ENCODE peak calls at places on chromosomes 3 and 15, in nine cellular contexts. One of them, this sample, is unnamed.

GRCh38 chr3:140152851-140153640 is 218.1 kb downstream of the CLSTN2 start:
- DNase-seq in left lung: no peak
- DNase-seq in sigmoid colon: no peak
- DNase-seq in upper lobe of right lung: no peak
- DNase-seq in ACHN: no peak
- DNase-seq in lower lobe of right lung: peak
- DNase-seq in GM12892: no peak
- DNase-seq in activated CD8-positive, alpha-beta memory T cell treated with anti-CD3 and anti-CD28 coated beads for 24 hours: no peak
- DNase-seq in C1 segment of cervical spinal cord: no peak
- DNase-seq in this sample: no peak

GRCh38 chr3:58659051-58659675 is 7.4 kb downstream of the FAM3D start:
- DNase-seq in sigmoid colon: peak
- DNase-seq in upper lobe of right lung: no peak
- DNase-seq in GM12892: no peak
- DNase-seq in activated CD8-positive, alpha-beta memory T cell treated with anti-CD3 and anti-CD28 coated beads for 24 hours: no peak
- DNase-seq in ACHN: peak
- DNase-seq in lower lobe of right lung: no peak
- DNase-seq in left lung: no peak
- DNase-seq in C1 segment of cervical spinal cord: no peak
- DNase-seq in this sample: no peak

GRCh38 chr3:61157414-61157813 is 93.8 kb downstream of the FHIT start:
- DNase-seq in ACHN: no peak
- DNase-seq in sigmoid colon: no peak
- DNase-seq in left lung: no peak
- DNase-seq in upper lobe of right lung: no peak
- DNase-seq in C1 segment of cervical spinal cord: no peak
- DNase-seq in activated CD8-positive, alpha-beta memory T cell treated with anti-CD3 and anti-CD28 coated beads for 24 hours: no peak
- DNase-seq in lower lobe of right lung: no peak
- DNase-seq in GM12892: no peak
- DNase-seq in this sample: no peak

GRCh38 chr3:57094606-57095005 is 34.1 kb downstream of the SPATA12 start:
- DNase-seq in upper lobe of right lung: no peak
- DNase-seq in C1 segment of cervical spinal cord: no peak
- DNase-seq in GM12892: no peak
- DNase-seq in activated CD8-positive, alpha-beta memory T cell treated with anti-CD3 and anti-CD28 coated beads for 24 hours: no peak
- DNase-seq in left lung: no peak
- DNase-seq in sigmoid colon: no peak
- DNase-seq in ACHN: no peak
- DNase-seq in lower lobe of right lung: no peak
- DNase-seq in this sample: no peak

GRCh38 chr3:111845996-111846395 is 13.1 kb upstream of the PHLDB2 start:
- DNase-seq in sigmoid colon: no peak
- DNase-seq in activated CD8-positive, alpha-beta memory T cell treated with anti-CD3 and anti-CD28 coated beads for 24 hours: no peak
- DNase-seq in lower lobe of right lung: no peak
- DNase-seq in GM12892: no peak
- DNase-seq in upper lobe of right lung: no peak
- DNase-seq in C1 segment of cervical spinal cord: no peak
- DNase-seq in ACHN: no peak
- DNase-seq in left lung: no peak
- DNase-seq in this sample: no peak

GRCh38 chr3:46947981-46948791 is 28.4 kb downstream of the CCDC12 start:
- DNase-seq in GM12892: no peak
- DNase-seq in left lung: peak
- DNase-seq in C1 segment of cervical spinal cord: no peak
- DNase-seq in sigmoid colon: no peak
- DNase-seq in upper lobe of right lung: peak
- DNase-seq in lower lobe of right lung: peak
- DNase-seq in activated CD8-positive, alpha-beta memory T cell treated with anti-CD3 and anti-CD28 coated beads for 24 hours: peak
- DNase-seq in ACHN: no peak
- DNase-seq in this sample: no peak

GRCh38 chr3:22734207-22734606 is 468.9 kb upstream of the UBE2E2 start:
- DNase-seq in left lung: no peak
- DNase-seq in GM12892: no peak
- DNase-seq in upper lobe of right lung: no peak
- DNase-seq in sigmoid colon: no peak
- DNase-seq in lower lobe of right lung: no peak
- DNase-seq in ACHN: no peak
- DNase-seq in activated CD8-positive, alpha-beta memory T cell treated with anti-CD3 and anti-CD28 coated beads for 24 hours: no peak
- DNase-seq in C1 segment of cervical spinal cord: no peak
- DNase-seq in this sample: no peak

GRCh38 chr3:41362638-41363559 is 163.6 kb downstream of the CTNNB1 start:
- DNase-seq in sigmoid colon: no peak
- DNase-seq in C1 segment of cervical spinal cord: no peak
- DNase-seq in left lung: no peak
- DNase-seq in ACHN: no peak
- DNase-seq in lower lobe of right lung: no peak
- DNase-seq in upper lobe of right lung: no peak
- DNase-seq in activated CD8-positive, alpha-beta memory T cell treated with anti-CD3 and anti-CD28 coated beads for 24 hours: no peak
- DNase-seq in GM12892: no peak
- DNase-seq in this sample: no peak

GRCh38 chr15:25181290-25182097 is 226.7 kb downstream of the SNRPN start:
- DNase-seq in activated CD8-positive, alpha-beta memory T cell treated with anti-CD3 and anti-CD28 coated beads for 24 hours: peak
- DNase-seq in GM12892: peak
- DNase-seq in upper lobe of right lung: peak
- DNase-seq in left lung: peak
- DNase-seq in C1 segment of cervical spinal cord: no peak
- DNase-seq in ACHN: no peak
- DNase-seq in lower lobe of right lung: peak
- DNase-seq in sigmoid colon: peak
- DNase-seq in this sample: peak

GRCh38 chr15:31230630-31231485 is 95.8 kb upstream of the KLF13 start:
- DNase-seq in lower lobe of right lung: no peak
- DNase-seq in ACHN: no peak
- DNase-seq in upper lobe of right lung: no peak
- DNase-seq in activated CD8-positive, alpha-beta memory T cell treated with anti-CD3 and anti-CD28 coated beads for 24 hours: no peak
- DNase-seq in GM12892: peak
- DNase-seq in sigmoid colon: no peak
- DNase-seq in left lung: peak
- DNase-seq in C1 segment of cervical spinal cord: no peak
- DNase-seq in this sample: peak